ENCODE peak calls at places on chromosomes 5 and 9, in eight cellular contexts. U is SJSA1; K is WTC11; G is stimulated activated CD8-positive, alpha-beta memory T cell treated with anti-CD3 and anti-CD28 coated beads, Interleukin-2, amount 100 ng/mL, for 48 hours; P is transverse colon; L is lower leg skin; V is NCI-H1436 treated with DMSO at 0.1 percent for 48 hours; Z is NAMALWA. E is an unnamed sample.

GRCh38 chr5:168114444-168115017 is 176.9 kb upstream of the WWC1 start:
- DNase-seq in G (peak), K (peak), L (no peak), Z (peak), V (no peak), U (peak), P (peak), E (peak)

GRCh38 chr9:32376295-32376694 is 8.1 kb upstream of the ACO1 start:
- DNase-seq in P (no peak), G (no peak), Z (no peak), U (no peak), K (no peak), V (no peak), L (no peak), E (no peak)

GRCh38 chr5:176157656-176158055 is 80.6 kb upstream of the SIMC1 start:
- DNase-seq in U (no peak), G (no peak), K (no peak), V (no peak), P (no peak), L (no peak), Z (no peak), E (no peak)

GRCh38 chr9:122453677-122454135 is 24.0 kb downstream of the OR1J1 start:
- DNase-seq in Z (no peak), U (no peak), G (no peak), V (no peak), P (no peak), K (no peak), L (no peak), E (no peak)

GRCh38 chr5:372911-373709 is 51.6 kb downstream of the AHRR start:
- DNase-seq in K (no peak), P (no peak), G (no peak), U (no peak), V (no peak), L (peak), Z (no peak), E (no peak)

GRCh38 chr9:136190656-136191548 is 14.0 kb downstream of the LHX3 start:
- DNase-seq in Z (no peak), K (no peak), G (no peak), V (no peak), L (no peak), U (no peak), P (no peak), E (no peak)

GRCh38 chr9:28774433-28775029 is 1201.2 kb upstream of the C9orf72 start:
- DNase-seq in V (no peak), Z (peak), P (no peak), U (no peak), K (no peak), G (no peak), L (no peak), E (peak)

GRCh38 chr5:147455321-147455720 is 54.5 kb downstream of the DPYSL3 start:
- DNase-seq in L (no peak), V (no peak), G (no peak), U (peak), K (no peak), Z (peak), P (no peak), E (no peak)

GRCh38 chr5:61800450-61800849 is 468.4 kb downstream of the ZSWIM6 start:
- DNase-seq in P (no peak), U (no peak), L (no peak), Z (no peak), G (no peak), K (no peak), V (no peak), E (no peak)

GRCh38 chr9:132516301-132516700 is 66.1 kb upstream of the BARHL1 start:
- DNase-seq in G (no peak), V (no peak), P (no peak), K (no peak), U (no peak), Z (no peak), L (no peak), E (no peak)

GRCh38 chr9:134024393-134024792 is 888 bp upstream of the BRD3OS start:
- DNase-seq in K (no peak), V (no peak), P (no peak), U (no peak), Z (no peak), L (no peak), G (no peak), E (no peak)